ENCODE peak calls at places on chromosomes 5 and 9, in four cellular contexts. S, T, G and M are unnamed samples.
A peak's percentile ranks its signal among the peaks of the same experiment; 100 is the strongest.

GRCh38 chr5:111345731-111346130 is 121.5 kb downstream of the CAMK4 start:
- DNase-seq in S (no peak), T (no peak), G (no peak), M (no peak)

GRCh38 chr9:90086076-90086475 is 481.3 kb downstream of the GADD45G start:
- DNase-seq in S (no peak), T (no peak), G (no peak), M (no peak)

GRCh38 chr5:111781200-111781599 is 24.2 kb upstream of the NREP start:
- DNase-seq in S (no peak), T (no peak), G (peak; percentile 30), M (no peak)

GRCh38 chr5:95892784-95893354 is 68.8 kb downstream of the ELL2 start:
- DNase-seq in S (peak; percentile 42), T (no peak), G (peak; percentile 36), M (no peak)

GRCh38 chr9:98021306-98022040 is 35.1 kb upstream of the NANS start:
- DNase-seq in S (no peak), T (no peak), G (no peak), M (no peak)

GRCh38 chr5:10288600-10289213 is 19.0 kb downstream of the CMBL start:
- DNase-seq in S (peak; percentile 57), T (no peak), G (peak; percentile 95), M (no peak)

GRCh38 chr9:38432922-38433510 is 8.8 kb upstream of the IGFBPL1 start:
- DNase-seq in S (peak; percentile 11), T (no peak), G (peak; percentile 57), M (no peak)

GRCh38 chr5:158450761-158451160 is 591.8 kb upstream of the CLINT1 start:
- DNase-seq in S (no peak), T (no peak), G (peak; percentile 21), M (no peak)

GRCh38 chr9:128637656-128638055 is 19.0 kb downstream of the DYNC2I2 start:
- DNase-seq in S (no peak), T (no peak), G (no peak), M (no peak)

GRCh38 chr5:13643196-13643595 is 301.3 kb downstream of the DNAH5 start:
- DNase-seq in S (no peak), T (no peak), G (no peak), M (no peak)